ENCODE peak calls at places on chromosomes 4 and X, in four cellular contexts. X is mesenchymal stem cell, T is H9, Q is IMR-90. G is an unnamed sample.

GRCh38 chrX:78357342-78358055 is 30.1 kb upstream of the CYSLTR1 start:
- DNase-seq in X (no peak), T (no peak), Q (no peak), G (no peak)

GRCh38 chr4:150127757-150128156 is 49.5 kb downstream of the DCLK2 start:
- DNase-seq in X (peak), T (no peak), Q (peak), G (no peak)

GRCh38 chr4:65343342-65343741 is 326.9 kb downstream of the EPHA5 start:
- DNase-seq in X (no peak), T (no peak), Q (no peak), G (no peak)

GRCh38 chr4:48290146-48290772 is 20.6 kb upstream of the TEC start:
- DNase-seq in X (no peak), T (no peak), Q (no peak), G (no peak)

GRCh38 chrX:107146670-107147069 is 28.0 kb upstream of the RBM41 start:
- DNase-seq in X (peak), T (no peak), Q (peak), G (no peak)

GRCh38 chr4:52019941-52020657 is at the start of gene LRRC66:
- DNase-seq in X (no peak), T (no peak), Q (no peak), G (no peak)

GRCh38 chr4:39466747-39467146 is 7.9 kb downstream of the LIAS start:
- DNase-seq in X (no peak), T (no peak), Q (peak), G (no peak)

GRCh38 chrX:2147928-2148327 is 352.8 kb downstream of the DHRSX start:
- DNase-seq in X (no peak), T (no peak), Q (no peak), G (no peak)

GRCh38 chr4:145933134-145933533 is 5.5 kb downstream of the ZNF827 start:
- DNase-seq in X (no peak), T (no peak), Q (peak), G (no peak)

DNA sequence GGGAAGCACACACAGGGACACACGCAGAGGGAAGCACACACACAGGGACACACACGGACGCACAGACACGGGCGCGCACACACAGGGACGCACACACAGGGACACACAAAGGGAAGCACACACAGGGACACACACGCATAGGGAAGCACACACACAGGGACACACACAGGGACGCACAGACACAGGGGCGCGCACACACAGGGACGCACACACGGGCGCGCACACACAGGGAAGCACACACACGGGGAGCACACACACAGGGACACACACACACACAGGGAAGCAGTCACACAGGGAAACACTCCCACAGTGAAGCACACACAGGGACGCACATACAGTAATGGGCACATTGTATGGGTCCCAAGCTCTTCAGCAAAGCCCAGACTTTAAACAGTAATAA is 685.3 kb downstream of the TRIML1 start:
- DNase-seq in X (no peak), T (no peak), Q (no peak), G (no peak)
- H3K18ac ChIP-seq in X (no peak), T (peak), Q (no peak), G (peak)

GRCh38 chr4:26001413-26001812 is 87.4 kb downstream of the SMIM20 start:
- DNase-seq in X (no peak), T (no peak), Q (no peak), G (no peak)

GRCh38 chr4:26004290-26004689 is 90.3 kb downstream of the SMIM20 start:
- DNase-seq in X (no peak), T (no peak), Q (no peak), G (no peak)

GRCh38 chr4:26003072-26003471 is 89.1 kb downstream of the SMIM20 start:
- DNase-seq in X (no peak), T (no peak), Q (no peak), G (no peak)

GRCh38 chr4:26000274-26000950 is 86.4 kb downstream of the SMIM20 start:
- DNase-seq in X (peak), T (no peak), Q (peak), G (peak)

GRCh38 chr4:26001816-26002215 is 87.8 kb downstream of the SMIM20 start:
- DNase-seq in X (no peak), T (no peak), Q (no peak), G (no peak)
- H3K18ac ChIP-seq in X (no peak), T (no peak), Q (no peak), G (no peak)

DNA sequence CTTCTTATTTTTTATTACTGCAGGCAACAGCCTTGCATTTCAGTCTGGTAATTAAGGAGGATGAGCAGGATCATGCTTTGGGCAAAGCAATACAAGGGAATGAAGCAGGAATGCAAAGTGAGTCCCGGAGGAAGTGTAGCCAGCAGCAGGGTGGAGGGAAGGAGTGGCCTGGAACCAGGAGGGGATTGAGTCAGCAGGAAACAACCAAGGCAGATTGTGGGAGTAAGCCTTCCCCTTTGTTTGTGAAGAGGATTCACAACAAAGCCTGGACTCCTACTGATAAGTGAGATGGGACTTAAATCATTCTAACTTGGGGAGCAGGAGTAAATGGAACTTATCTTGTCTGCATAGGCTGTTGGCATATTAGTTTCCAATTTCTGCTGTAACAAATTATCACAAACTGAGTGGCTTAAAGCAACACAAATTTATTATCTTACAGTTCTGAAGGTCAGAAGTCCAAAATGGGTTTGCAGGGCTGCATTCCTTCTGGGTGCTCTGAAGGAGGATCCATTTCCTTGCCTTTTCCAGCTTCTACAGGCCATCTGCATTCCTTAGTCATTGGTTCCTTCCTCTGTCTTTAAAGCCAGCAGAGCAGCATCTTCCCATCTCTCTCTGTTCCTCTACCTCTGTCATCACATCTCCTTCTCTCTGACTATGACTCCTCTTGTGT is 93.2 kb upstream of the AP1S2 start:
- DNase-seq in X (peak), T (peak), Q (peak), G (peak)
- H3K18ac ChIP-seq in X (no peak), T (no peak), Q (peak), G (peak)

GRCh38 chrX:85244411-85245210 is 820 bp downstream of the ZNF711 start:
- DNase-seq in X (peak), T (no peak), Q (peak), G (no peak)

GRCh38 chrX:85243155-85243554 is 424 bp downstream of the SATL1 start:
- DNase-seq in X (peak), T (no peak), Q (no peak), G (no peak)

DNA sequence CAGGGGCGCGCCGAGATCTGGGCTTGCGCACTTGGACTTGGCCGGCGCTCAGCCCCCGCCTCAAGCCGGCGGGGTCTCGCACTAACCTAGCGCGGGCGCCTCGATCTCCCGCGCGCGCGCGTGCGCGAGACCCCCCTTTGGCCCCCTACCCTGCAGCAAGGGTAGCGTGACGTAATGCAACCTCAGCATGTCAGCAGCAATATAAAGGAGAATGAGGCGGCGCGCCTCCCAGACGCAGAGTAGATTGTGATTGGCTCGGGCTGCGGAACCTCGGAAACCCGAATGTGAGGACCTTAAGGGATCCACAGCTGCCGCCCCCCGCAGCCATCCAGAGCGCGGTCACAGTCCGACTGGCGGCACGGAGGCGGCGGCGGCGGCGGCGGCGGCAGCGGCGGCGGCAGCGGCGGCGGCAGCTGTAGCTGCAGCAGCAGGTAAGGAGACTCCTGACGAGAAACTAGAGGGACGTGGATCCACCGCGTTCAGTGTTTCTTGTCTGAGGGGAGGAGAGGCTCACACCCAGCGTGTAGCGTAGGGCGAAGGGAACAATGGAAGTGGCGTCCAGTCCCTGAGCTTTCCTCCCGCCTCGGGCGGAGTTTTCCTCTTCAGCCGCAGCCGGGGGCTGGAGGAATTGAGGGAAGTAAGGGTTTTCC is at the start of the genes SATL1 and ZNF711:
- DNase-seq in X (peak), T (peak), Q (peak), G (peak)
- H3K18ac ChIP-seq in X (no peak), T (peak), Q (no peak), G (peak)

DNA sequence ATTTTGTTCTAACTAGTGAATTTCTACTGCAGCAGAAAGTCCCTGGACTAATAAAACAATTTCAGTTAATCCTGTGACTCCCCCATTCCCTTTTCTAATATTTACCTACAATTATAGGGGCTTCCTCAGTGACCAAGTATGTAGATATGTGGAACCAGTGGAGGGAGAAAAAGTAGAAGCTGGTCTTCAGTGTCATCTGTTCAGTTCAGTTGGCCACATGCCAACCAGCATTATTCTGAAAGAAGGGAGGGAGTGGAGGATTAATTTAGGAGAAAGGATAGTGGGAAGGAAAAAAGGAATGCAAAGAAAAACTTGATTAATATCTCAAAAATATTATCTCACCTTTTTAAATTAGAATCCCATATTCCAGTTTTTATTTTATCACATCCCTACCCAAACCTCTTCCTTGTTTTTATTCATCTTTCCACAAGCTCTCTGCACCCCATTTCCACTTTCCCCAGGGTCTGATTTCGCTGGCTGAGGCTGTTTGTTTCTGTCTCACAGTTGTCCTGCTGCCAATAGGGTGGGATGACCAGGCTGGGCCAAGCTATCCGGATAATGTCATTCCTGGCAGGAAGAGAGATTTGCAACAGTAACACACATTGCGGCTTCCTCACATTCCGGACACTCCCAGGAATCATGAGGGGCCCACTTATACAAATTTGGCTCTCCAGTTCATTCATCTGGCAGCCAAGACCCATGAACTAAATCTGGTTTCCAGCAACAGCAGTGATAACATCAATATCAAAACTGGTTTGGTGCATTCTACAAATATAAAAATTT is 24.6 kb upstream of the ANTXR2 start:
- DNase-seq in X (peak), T (no peak), Q (peak), G (no peak)
- H3K18ac ChIP-seq in X (no peak), T (no peak), Q (no peak), G (no peak)

GRCh38 chr4:186722856-186723206 is 825 bp downstream of the FAT1 start:
- DNase-seq in X (no peak), T (no peak), Q (no peak), G (no peak)
- H3K18ac ChIP-seq in X (peak), T (no peak), Q (peak), G (peak)